ENCODE peak calls at places on chromosomes 3 and 15, in eight cellular contexts. One of them, this sample, is unnamed.

GRCh38 chr3:32432045-32432710 is 40.5 kb downstream of the CMTM7 start:
- DNase-seq in WTC11: no peak
- DNase-seq in A549: no peak
- DNase-seq in SK-N-SH: no peak
- DNase-seq in GM12878: no peak
- DNase-seq in H1: peak; percentile 39
- DNase-seq in HepG2: no peak
- DNase-seq in K562: no peak
- DNase-seq in this sample: no peak

GRCh38 chr15:64571857-64572291 is 111.5 kb downstream of the ZNF609 start:
- DNase-seq in WTC11: no peak
- DNase-seq in A549: no peak
- DNase-seq in SK-N-SH: no peak
- DNase-seq in GM12878: peak; percentile 92
- DNase-seq in H1: no peak
- DNase-seq in HepG2: peak; percentile 52
- DNase-seq in K562: no peak
- DNase-seq in this sample: no peak

GRCh38 chr15:67061811-67062348 is 3.5 kb upstream of the SMAD3 start:
- DNase-seq in WTC11: no peak
- DNase-seq in A549: no peak
- DNase-seq in SK-N-SH: no peak
- DNase-seq in GM12878: no peak
- DNase-seq in H1: no peak
- DNase-seq in HepG2: no peak
- DNase-seq in K562: no peak
- DNase-seq in this sample: no peak

GRCh38 chr3:122609798-122610559 is 32.5 kb downstream of the PARP15 start:
- DNase-seq in WTC11: no peak
- DNase-seq in A549: peak; percentile 19
- DNase-seq in SK-N-SH: no peak
- DNase-seq in GM12878: peak; percentile 98
- DNase-seq in H1: no peak
- DNase-seq in HepG2: no peak
- DNase-seq in K562: no peak
- DNase-seq in this sample: peak; percentile 89

GRCh38 chr3:140468407-140468806 is 209.5 kb upstream of the TRIM42 start:
- DNase-seq in WTC11: no peak
- DNase-seq in A549: no peak
- DNase-seq in SK-N-SH: no peak
- DNase-seq in GM12878: no peak
- DNase-seq in H1: no peak
- DNase-seq in HepG2: peak; percentile 19
- DNase-seq in K562: no peak
- DNase-seq in this sample: no peak

GRCh38 chr3:105359098-105359762 is 7.5 kb upstream of the ALCAM start:
- DNase-seq in WTC11: no peak
- DNase-seq in A549: no peak
- DNase-seq in SK-N-SH: no peak
- DNase-seq in GM12878: no peak
- DNase-seq in H1: no peak
- DNase-seq in HepG2: no peak
- DNase-seq in K562: no peak
- DNase-seq in this sample: peak; percentile 78

GRCh38 chr15:76153241-76154197 is 93.7 kb downstream of the TMEM266 start:
- DNase-seq in WTC11: no peak
- DNase-seq in A549: no peak
- DNase-seq in SK-N-SH: no peak
- DNase-seq in GM12878: no peak
- DNase-seq in H1: peak; percentile 43
- DNase-seq in HepG2: no peak
- DNase-seq in K562: no peak
- DNase-seq in this sample: no peak

GRCh38 chr15:70906842-70907241 is 14.2 kb downstream of the LRRC49 start:
- DNase-seq in WTC11: no peak
- DNase-seq in A549: no peak
- DNase-seq in SK-N-SH: no peak
- DNase-seq in GM12878: no peak
- DNase-seq in H1: no peak
- DNase-seq in HepG2: no peak
- DNase-seq in K562: no peak
- DNase-seq in this sample: peak; percentile 36

GRCh38 chr3:58207954-58208353 is 2.8 kb downstream of the DNASE1L3 start:
- DNase-seq in WTC11: no peak
- DNase-seq in A549: no peak
- DNase-seq in SK-N-SH: no peak
- DNase-seq in GM12878: no peak
- DNase-seq in H1: no peak
- DNase-seq in HepG2: no peak
- DNase-seq in K562: no peak
- DNase-seq in this sample: no peak

GRCh38 chr3:13013151-13013561 is 60.1 kb downstream of the IQSEC1 start:
- DNase-seq in WTC11: no peak
- DNase-seq in A549: no peak
- DNase-seq in SK-N-SH: no peak
- DNase-seq in GM12878: no peak
- DNase-seq in H1: no peak
- DNase-seq in HepG2: no peak
- DNase-seq in K562: peak; percentile 70
- DNase-seq in this sample: no peak

GRCh38 chr3:181948286-181948685 is 236.6 kb downstream of the SOX2 start:
- DNase-seq in WTC11: peak; percentile 29
- DNase-seq in A549: peak; percentile 23
- DNase-seq in SK-N-SH: no peak
- DNase-seq in GM12878: no peak
- DNase-seq in H1: no peak
- DNase-seq in HepG2: no peak
- DNase-seq in K562: no peak
- DNase-seq in this sample: no peak

GRCh38 chr3:151351216-151351615 is 21.9 kb upstream of the P2RY13 start:
- DNase-seq in WTC11: no peak
- DNase-seq in A549: no peak
- DNase-seq in SK-N-SH: no peak
- DNase-seq in GM12878: no peak
- DNase-seq in H1: no peak
- DNase-seq in HepG2: no peak
- DNase-seq in K562: no peak
- DNase-seq in this sample: no peak

GRCh38 chr15:99707481-99708270 is 25.6 kb downstream of the LYSMD4 start:
- DNase-seq in WTC11: no peak
- DNase-seq in A549: no peak
- DNase-seq in SK-N-SH: no peak
- DNase-seq in GM12878: no peak
- DNase-seq in H1: no peak
- DNase-seq in HepG2: no peak
- DNase-seq in K562: no peak
- DNase-seq in this sample: peak; percentile 72

GRCh38 chr15:67911727-67912126 is 71.9 kb upstream of the RNU6-1 start:
- DNase-seq in WTC11: no peak
- DNase-seq in A549: no peak
- DNase-seq in SK-N-SH: no peak
- DNase-seq in GM12878: peak; percentile 30
- DNase-seq in H1: no peak
- DNase-seq in HepG2: no peak
- DNase-seq in K562: no peak
- DNase-seq in this sample: no peak

GRCh38 chr3:160622263-160623045 is 54.5 kb upstream of the ARL14 start:
- DNase-seq in WTC11: no peak
- DNase-seq in A549: no peak
- DNase-seq in SK-N-SH: no peak
- DNase-seq in GM12878: no peak
- DNase-seq in H1: no peak
- DNase-seq in HepG2: no peak
- DNase-seq in K562: no peak
- DNase-seq in this sample: no peak

GRCh38 chr3:123880998-123881561 is 3.1 kb downstream of the MYLK start:
- DNase-seq in WTC11: peak; percentile 35
- DNase-seq in A549: peak; percentile 65
- DNase-seq in SK-N-SH: peak; percentile 52
- DNase-seq in GM12878: no peak
- DNase-seq in H1: no peak
- DNase-seq in HepG2: peak; percentile 40
- DNase-seq in K562: no peak
- DNase-seq in this sample: peak; percentile 63

GRCh38 chr3:40290396-40290795 is 19.1 kb upstream of the EIF1B start:
- DNase-seq in WTC11: peak; percentile 25
- DNase-seq in A549: no peak
- DNase-seq in SK-N-SH: no peak
- DNase-seq in GM12878: no peak
- DNase-seq in H1: no peak
- DNase-seq in HepG2: peak; percentile 6
- DNase-seq in K562: no peak
- DNase-seq in this sample: no peak

GRCh38 chr3:193890036-193890897 is 245.7 kb upstream of the HES1 start:
- DNase-seq in WTC11: no peak
- DNase-seq in A549: no peak
- DNase-seq in SK-N-SH: no peak
- DNase-seq in GM12878: no peak
- DNase-seq in H1: no peak
- DNase-seq in HepG2: no peak
- DNase-seq in K562: no peak
- DNase-seq in this sample: no peak

GRCh38 chr15:57537072-57537471 is 54.6 kb upstream of the MYZAP start:
- DNase-seq in WTC11: no peak
- DNase-seq in A549: peak; percentile 57
- DNase-seq in SK-N-SH: no peak
- DNase-seq in GM12878: no peak
- DNase-seq in H1: no peak
- DNase-seq in HepG2: peak; percentile 13
- DNase-seq in K562: no peak
- DNase-seq in this sample: peak; percentile 26

GRCh38 chr15:55372701-55373440 is 35.3 kb downstream of the CCPG1 start:
- DNase-seq in WTC11: no peak
- DNase-seq in A549: no peak
- DNase-seq in SK-N-SH: no peak
- DNase-seq in GM12878: peak; percentile 24
- DNase-seq in H1: no peak
- DNase-seq in HepG2: no peak
- DNase-seq in K562: no peak
- DNase-seq in this sample: no peak

GRCh38 chr3:47280519-47280918 is 2.1 kb downstream of the KIF9 start:
- DNase-seq in WTC11: no peak
- DNase-seq in A549: no peak
- DNase-seq in SK-N-SH: no peak
- DNase-seq in GM12878: no peak
- DNase-seq in H1: no peak
- DNase-seq in HepG2: no peak
- DNase-seq in K562: no peak
- DNase-seq in this sample: no peak

GRCh38 chr3:47282424-47283192 is at the start of the genes KIF9 and KLHL18:
- DNase-seq in WTC11: peak; percentile 89
- DNase-seq in A549: peak; percentile 93
- DNase-seq in SK-N-SH: peak; percentile 94
- DNase-seq in GM12878: peak; percentile 89
- DNase-seq in H1: peak; percentile 92
- DNase-seq in HepG2: peak; percentile 92
- DNase-seq in K562: peak; percentile 94
- DNase-seq in this sample: peak; percentile 93

GRCh38 chr3:47283596-47284364 is 1.0 kb downstream of the KLHL18 start:
- DNase-seq in WTC11: peak; percentile 32
- DNase-seq in A549: no peak
- DNase-seq in SK-N-SH: peak; percentile 47
- DNase-seq in GM12878: no peak
- DNase-seq in H1: peak; percentile 60
- DNase-seq in HepG2: no peak
- DNase-seq in K562: peak; percentile 36
- DNase-seq in this sample: no peak

GRCh38 chr3:47283193-47283537 is 421 bp downstream of the KLHL18 start:
- DNase-seq in WTC11: no peak
- DNase-seq in A549: peak; percentile 5
- DNase-seq in SK-N-SH: no peak
- DNase-seq in GM12878: no peak
- DNase-seq in H1: no peak
- DNase-seq in HepG2: no peak
- DNase-seq in K562: no peak
- DNase-seq in this sample: no peak
- TF ChIP-seq USF2 in WTC11: no peak
- TF ChIP-seq USF2 in A549: no peak
- TF ChIP-seq USF2 in SK-N-SH: no peak
- TF ChIP-seq USF2 in GM12878: no peak
- TF ChIP-seq USF2 in H1: no peak
- TF ChIP-seq USF2 in HepG2: no peak
- TF ChIP-seq USF2 in K562: no peak
- TF ChIP-seq USF2 in this sample: no peak

GRCh38 chr3:69066121-69066520 is 14.0 kb upstream of the TMF1 start:
- DNase-seq in WTC11: no peak
- DNase-seq in A549: no peak
- DNase-seq in SK-N-SH: no peak
- DNase-seq in GM12878: no peak
- DNase-seq in H1: no peak
- DNase-seq in HepG2: no peak
- DNase-seq in K562: no peak
- DNase-seq in this sample: no peak
- TF ChIP-seq USF2 in WTC11: no peak
- TF ChIP-seq USF2 in A549: no peak
- TF ChIP-seq USF2 in SK-N-SH: no peak
- TF ChIP-seq USF2 in GM12878: no peak
- TF ChIP-seq USF2 in H1: no peak
- TF ChIP-seq USF2 in HepG2: no peak
- TF ChIP-seq USF2 in K562: no peak
- TF ChIP-seq USF2 in this sample: no peak

GRCh38 chr3:64559658-64560057 is 128.1 kb downstream of the ADAMTS9 start:
- DNase-seq in WTC11: no peak
- DNase-seq in A549: no peak
- DNase-seq in SK-N-SH: no peak
- DNase-seq in GM12878: no peak
- DNase-seq in H1: no peak
- DNase-seq in HepG2: no peak
- DNase-seq in K562: no peak
- DNase-seq in this sample: peak; percentile 34
- TF ChIP-seq USF2 in WTC11: no peak
- TF ChIP-seq USF2 in A549: no peak
- TF ChIP-seq USF2 in SK-N-SH: no peak
- TF ChIP-seq USF2 in GM12878: no peak
- TF ChIP-seq USF2 in H1: no peak
- TF ChIP-seq USF2 in HepG2: no peak
- TF ChIP-seq USF2 in K562: no peak
- TF ChIP-seq USF2 in this sample: no peak

GRCh38 chr3:117752984-117753717 is 1043.6 kb downstream of the TUSC7 start:
- DNase-seq in WTC11: no peak
- DNase-seq in A549: no peak
- DNase-seq in SK-N-SH: no peak
- DNase-seq in GM12878: no peak
- DNase-seq in H1: no peak
- DNase-seq in HepG2: no peak
- DNase-seq in K562: no peak
- DNase-seq in this sample: peak; percentile 90

GRCh38 chr3:117754058-117754457 is 1044.5 kb downstream of the TUSC7 start:
- DNase-seq in WTC11: no peak
- DNase-seq in A549: no peak
- DNase-seq in SK-N-SH: no peak
- DNase-seq in GM12878: no peak
- DNase-seq in H1: no peak
- DNase-seq in HepG2: no peak
- DNase-seq in K562: no peak
- DNase-seq in this sample: no peak

GRCh38 chr3:117751691-117752090 is 1042.1 kb downstream of the TUSC7 start:
- DNase-seq in WTC11: no peak
- DNase-seq in A549: no peak
- DNase-seq in SK-N-SH: no peak
- DNase-seq in GM12878: no peak
- DNase-seq in H1: no peak
- DNase-seq in HepG2: no peak
- DNase-seq in K562: no peak
- DNase-seq in this sample: no peak

GRCh38 chr3:117754841-117755240 is 1045.3 kb downstream of the TUSC7 start:
- DNase-seq in WTC11: no peak
- DNase-seq in A549: no peak
- DNase-seq in SK-N-SH: no peak
- DNase-seq in GM12878: no peak
- DNase-seq in H1: no peak
- DNase-seq in HepG2: no peak
- DNase-seq in K562: no peak
- DNase-seq in this sample: no peak

GRCh38 chr3:117756580-117756979 is 1047.0 kb downstream of the TUSC7 start:
- DNase-seq in WTC11: no peak
- DNase-seq in A549: no peak
- DNase-seq in SK-N-SH: peak; percentile 13
- DNase-seq in GM12878: no peak
- DNase-seq in H1: no peak
- DNase-seq in HepG2: no peak
- DNase-seq in K562: no peak
- DNase-seq in this sample: peak; percentile 15
- TF ChIP-seq USF2 in WTC11: no peak
- TF ChIP-seq USF2 in A549: no peak
- TF ChIP-seq USF2 in SK-N-SH: no peak
- TF ChIP-seq USF2 in GM12878: no peak
- TF ChIP-seq USF2 in H1: no peak
- TF ChIP-seq USF2 in HepG2: no peak
- TF ChIP-seq USF2 in K562: no peak
- TF ChIP-seq USF2 in this sample: no peak